ENCODE peak calls at places on chromosomes 7 and 10, in six cellular contexts. A is stimulated activated naive CD8-positive, alpha-beta T cell treated with anti-CD3 and anti-CD28 coated beads, Interleukin-15, Interleukin-2, amounts not matched to agents 100 U/mL and 50 U/mL, for 24 hours; D is left cardiac atrium; J is IMR-90; Q is BJ; B is AG08395. Z is an unnamed sample.

GRCh38 chr10:18378766-18379165 is 238.5 kb downstream of the CACNB2 start:
- DNase-seq in A (no peak), D (peak), J (no peak), Q (no peak), B (no peak), Z (no peak)

GRCh38 chr7:151692721-151693120 is 173.0 kb upstream of the RHEB start:
- DNase-seq in A (no peak), D (no peak), J (no peak), Q (no peak), B (no peak), Z (no peak)

GRCh38 chr10:58157076-58157766 is 110.5 kb downstream of the IPMK start:
- DNase-seq in A (no peak), D (no peak), J (peak), Q (peak), B (peak), Z (peak)

GRCh38 chr10:132898391-132899053 is 43.8 kb downstream of the CFAP46 start:
- DNase-seq in A (no peak), D (no peak), J (no peak), Q (no peak), B (no peak), Z (no peak)

GRCh38 chr7:149457766-149458165 is 3.1 kb downstream of the ZNF777 start:
- DNase-seq in A (no peak), D (no peak), J (no peak), Q (no peak), B (no peak), Z (no peak)

GRCh38 chr10:72625276-72625607 is 637 bp downstream of the MICU1 start:
- DNase-seq in A (no peak), D (no peak), J (no peak), Q (no peak), B (no peak), Z (no peak)

GRCh38 chr7:125927556-125927955 is 997.9 kb upstream of the POT1 start:
- DNase-seq in A (no peak), D (no peak), J (no peak), Q (no peak), B (no peak), Z (no peak)

GRCh38 chr10:22599048-22599561 is 115.3 kb downstream of the PIP4K2A start:
- DNase-seq in A (no peak), D (no peak), J (peak), Q (peak), B (peak), Z (peak)

GRCh38 chr10:99906470-99906869 is 103.3 kb downstream of the DNMBP start:
- DNase-seq in A (no peak), D (peak), J (peak), Q (no peak), B (peak), Z (peak)

GRCh38 chr7:21243265-21243664 is 184.6 kb upstream of the SP4 start:
- DNase-seq in A (no peak), D (no peak), J (no peak), Q (no peak), B (no peak), Z (no peak)

GRCh38 chr10:14601872-14602725 is 172.6 kb downstream of the FAM107B start:
- DNase-seq in A (peak), D (no peak), J (peak), Q (peak), B (peak), Z (peak)

GRCh38 chr10:83166344-83166743 is 973.0 kb upstream of the GHITM start:
- DNase-seq in A (no peak), D (no peak), J (no peak), Q (no peak), B (no peak), Z (no peak)

GRCh38 chr7:13904689-13905088 is 84.8 kb downstream of the ETV1 start:
- DNase-seq in A (no peak), D (no peak), J (peak), Q (peak), B (peak), Z (peak)

GRCh38 chr7:104160375-104160774 is 47.4 kb downstream of the ORC5 start:
- DNase-seq in A (no peak), D (no peak), J (peak), Q (no peak), B (peak), Z (peak)

GRCh38 chr10:48958598-48959200 is 19.1 kb upstream of the LRRC18 start:
- DNase-seq in A (no peak), D (no peak), J (no peak), Q (no peak), B (no peak), Z (no peak)

GRCh38 chr10:112258407-112258806 is 24.8 kb upstream of the TECTB start:
- DNase-seq in A (no peak), D (no peak), J (no peak), Q (no peak), B (no peak), Z (no peak)

GRCh38 chr7:102944241-102944640 is 31.4 kb downstream of the LRRC17 start:
- DNase-seq in A (no peak), D (no peak), J (no peak), Q (no peak), B (no peak), Z (no peak)

GRCh38 chr10:59905066-59905734 is 1.2 kb downstream of the CCDC6 start:
- DNase-seq in A (peak), D (peak), J (peak), Q (no peak), B (peak), Z (no peak)

GRCh38 chr10:110326351-110327032 is 21.8 kb upstream of the SMNDC1 start:
- DNase-seq in A (no peak), D (no peak), J (peak), Q (peak), B (peak), Z (peak)